ENCODE peak calls at places on chromosome 7, in five cellular contexts. H is hypothalamus, P is lung microvascular endothelial cell, X is osteoblast, W is bronchial epithelial cell. Q is an unnamed sample.

GRCh38 chr7:143410523-143411004 is 1.9 kb upstream of the EPHA1 start:
- DNase-seq in H (no peak), P (no peak), X (peak), W (no peak), Q (no peak)

GRCh38 chr7:142301923-142302550 is 44.2 kb upstream of the PRSS58 start:
- DNase-seq in H (no peak), P (no peak), X (peak), W (peak), Q (no peak)

GRCh38 chr7:98840604-98841508 is 29.0 kb downstream of the TMEM130 start:
- DNase-seq in H (no peak), P (peak), X (peak), W (no peak), Q (no peak)

GRCh38 chr7:25460426-25460825 is 232.1 kb upstream of the NPVF start:
- DNase-seq in H (no peak), P (no peak), X (no peak), W (no peak), Q (no peak)

GRCh38 chr7:77831481-77831880 is 32.9 kb downstream of the PHTF2 start:
- DNase-seq in H (no peak), P (no peak), X (no peak), W (peak), Q (no peak)

GRCh38 chr7:14457567-14458453 is 444.7 kb downstream of the DGKB start:
- DNase-seq in H (peak), P (peak), X (peak), W (peak), Q (peak)

GRCh38 chr7:95004618-95005282 is 97.4 kb downstream of the PPP1R9A start:
- DNase-seq in H (no peak), P (peak), X (no peak), W (no peak), Q (no peak)

GRCh38 chr7:19621740-19622139 is 87.1 kb downstream of the POLR1F start:
- DNase-seq in H (no peak), P (no peak), X (peak), W (peak), Q (peak)

GRCh38 chr7:128024154-128024553 is 7.1 kb downstream of the LRRC4 start:
- DNase-seq in H (no peak), P (no peak), X (no peak), W (no peak), Q (no peak)

GRCh38 chr7:116524221-116524608 is 621 bp upstream of the CAV1 start:
- DNase-seq in H (no peak), P (no peak), X (no peak), W (no peak), Q (no peak)

GRCh38 chr7:7795736-7796135 is 77.3 kb upstream of the RPA3 start:
- DNase-seq in H (no peak), P (no peak), X (no peak), W (peak), Q (peak)

GRCh38 chr7:102991540-102992214 is 78.9 kb downstream of the LRRC17 start:
- DNase-seq in H (no peak), P (peak), X (peak), W (peak), Q (peak)

GRCh38 chr7:15068324-15068723 is 165.8 kb upstream of the DGKB start:
- DNase-seq in H (no peak), P (no peak), X (no peak), W (no peak), Q (no peak)

GRCh38 chr7:135159359-135160087 is 11.0 kb downstream of the CYREN start:
- DNase-seq in H (no peak), P (no peak), X (peak), W (peak), Q (no peak)

GRCh38 chr7:33986951-33987948 is 81.9 kb downstream of the BMPER start:
- DNase-seq in H (no peak), P (no peak), X (peak), W (peak), Q (peak)

GRCh38 chr7:123966936-123967335 is 41.9 kb downstream of the SPAM1 start:
- DNase-seq in H (no peak), P (peak), X (no peak), W (no peak), Q (no peak)

GRCh38 chr7:1101580-1102431 is 13.9 kb downstream of the GPER1 start:
- DNase-seq in H (no peak), P (no peak), X (peak), W (no peak), Q (no peak)

GRCh38 chr7:151925446-151926335 is 30.6 kb upstream of the GALNTL5 start:
- DNase-seq in H (no peak), P (peak), X (no peak), W (no peak), Q (no peak)

GRCh38 chr7:43385856-43386255 is 197.1 kb upstream of the STK17A start:
- DNase-seq in H (no peak), P (no peak), X (no peak), W (peak), Q (no peak)

GRCh38 chr7:80760292-80760691 is 121.8 kb downstream of the CD36 start:
- DNase-seq in H (no peak), P (no peak), X (no peak), W (no peak), Q (no peak)

GRCh38 chr7:135801045-135801693 is 52.6 kb upstream of the FAM180A start:
- DNase-seq in H (no peak), P (peak), X (no peak), W (peak), Q (peak)

GRCh38 chr7:22339725-22340390 is 17.1 kb downstream of the RAPGEF5 start:
- DNase-seq in H (no peak), P (no peak), X (no peak), W (no peak), Q (no peak)

GRCh38 chr7:20556091-20556490 is 59.4 kb upstream of the ABCB5 start:
- DNase-seq in H (no peak), P (no peak), X (peak), W (no peak), Q (no peak)

GRCh38 chr7:123573896-123574467 is 16.4 kb upstream of the NDUFA5 start:
- DNase-seq in H (no peak), P (no peak), X (no peak), W (peak), Q (no peak)

GRCh38 chr7:37285701-37286475 is 162.8 kb downstream of the ELMO1 start:
- DNase-seq in H (no peak), P (peak), X (peak), W (no peak), Q (no peak)

GRCh38 chr7:128003179-128003578 is 28.1 kb downstream of the LRRC4 start:
- DNase-seq in H (no peak), P (no peak), X (no peak), W (no peak), Q (no peak)

GRCh38 chr7:84811427-84811826 is 375.4 kb downstream of the SEMA3D start:
- DNase-seq in H (no peak), P (no peak), X (no peak), W (no peak), Q (no peak)

GRCh38 chr7:1857487-1858425 is 187.7 kb downstream of the ELFN1 start:
- DNase-seq in H (no peak), P (no peak), X (peak), W (no peak), Q (no peak)

GRCh38 chr7:16753102-16753931 is at the start of gene TSPAN13:
- DNase-seq in H (peak), P (peak), X (peak), W (peak), Q (no peak)

GRCh38 chr7:15236958-15237357 is 324.9 kb downstream of the AGMO start:
- DNase-seq in H (no peak), P (no peak), X (no peak), W (no peak), Q (no peak)

GRCh38 chr7:140316165-140316661 is 82.1 kb downstream of the SLC37A3 start:
- DNase-seq in H (peak), P (no peak), X (peak), W (peak), Q (no peak)

GRCh38 chr7:5315761-5316160 is 33.0 kb downstream of the SLC29A4 start:
- DNase-seq in H (no peak), P (no peak), X (peak), W (no peak), Q (no peak)

GRCh38 chr7:30473903-30474302 is 4.7 kb downstream of the NOD1 start:
- DNase-seq in H (no peak), P (no peak), X (no peak), W (no peak), Q (no peak)

GRCh38 chr7:17015575-17015974 is 133.8 kb upstream of the AGR3 start:
- DNase-seq in H (no peak), P (no peak), X (peak), W (no peak), Q (no peak)

Q was measured in HS-27A.